ENCODE peak calls at places on chromosome 1, in seven cellular contexts. Q is T-cell, I is lung microvascular endothelial cell, X is suprapubic skin, C is NCI-H510A treated with DMSO at 0.1 percent for 48 hours, N is mesendoderm, R is Kasumi-1. W is an unnamed sample.

GRCh38 chr1:92599184-92599583 is 112.5 kb upstream of the GFI1 start:
- DNase-seq in X (no peak), Q (no peak), N (peak), I (peak), R (peak), C (peak), W (no peak)

GRCh38 chr1:173150795-173151194 is 56.3 kb downstream of the TNFSF4 start:
- DNase-seq in Q (no peak), N (no peak), X (no peak), R (no peak), I (no peak), C (no peak), W (no peak)

GRCh38 chr1:182197555-182197954 is 136.0 kb upstream of the ZNF648 start:
- DNase-seq in C (no peak), Q (no peak), X (no peak), I (no peak), N (no peak), R (no peak), W (no peak)

GRCh38 chr1:2127181-2128145 is 67.1 kb downstream of the FAAP20 start:
- DNase-seq in R (peak), Q (no peak), I (no peak), C (no peak), X (no peak), N (no peak), W (no peak)

GRCh38 chr1:1371741-1372711 is 3.0 kb downstream of the AURKAIP1 start:
- DNase-seq in R (peak), N (peak), I (peak), X (peak), C (peak), Q (peak), W (peak)

GRCh38 chr1:48947761-48948537 is 171.3 kb upstream of the BEND5 start:
- DNase-seq in I (no peak), Q (no peak), X (no peak), N (no peak), R (no peak), C (peak), W (no peak)

GRCh38 chr1:159913451-159914192 is 11.7 kb downstream of the TAGLN2 start:
- DNase-seq in R (no peak), C (peak), I (no peak), Q (no peak), N (peak), X (no peak), W (no peak)

GRCh38 chr1:37574834-37575479 is 18.2 kb downstream of the DNALI1 start:
- DNase-seq in C (no peak), X (no peak), N (no peak), I (no peak), Q (no peak), R (no peak), W (no peak)

GRCh38 chr1:62906428-62906886 is 122.5 kb downstream of the ATG4C start:
- DNase-seq in I (peak), R (no peak), N (peak), C (no peak), X (no peak), Q (no peak), W (no peak)

GRCh38 chr1:50427086-50427817 is 4.0 kb upstream of the DMRTA2 start:
- DNase-seq in Q (no peak), N (peak), X (no peak), R (no peak), I (no peak), C (peak), W (no peak)

GRCh38 chr1:113531321-113531720 is 141.0 kb downstream of the MAGI3 start:
- DNase-seq in X (no peak), C (no peak), R (no peak), Q (no peak), I (no peak), N (no peak), W (no peak)

GRCh38 chr1:234931404-234931973 is 197.1 kb downstream of the TOMM20 start:
- DNase-seq in R (no peak), Q (no peak), N (no peak), X (no peak), I (no peak), C (no peak), W (no peak)

GRCh38 chr1:64890699-64891439 is 75.5 kb downstream of the JAK1 start:
- DNase-seq in Q (no peak), R (no peak), I (no peak), X (no peak), C (no peak), N (no peak), W (no peak)

GRCh38 chr1:151779852-151780251 is 10.4 kb downstream of the TDRKH start:
- DNase-seq in C (no peak), Q (no peak), X (no peak), N (no peak), I (no peak), R (no peak), W (no peak)

GRCh38 chr1:5953386-5953785 is 38.8 kb downstream of the NPHP4 start:
- DNase-seq in Q (no peak), X (peak), R (no peak), N (no peak), C (no peak), I (no peak), W (no peak)

W was measured in stimulated activated naive CD4-positive, alpha-beta T cell.